ENCODE peak calls at places on chromosomes 13 and 19, in ten cellular contexts. One of them, this sample, is unnamed.

GRCh38 chr13:31431722-31432137 is 232.0 kb downstream of the B3GLCT start:
- DNase-seq in AG04450: no peak
- DNase-seq in stomach: peak; percentile 51
- DNase-seq in dorsolateral prefrontal cortex: peak; percentile 28
- DNase-seq in IMR-90: peak; percentile 28
- DNase-seq in upper lobe of left lung: no peak
- DNase-seq in tibial artery: peak; percentile 62
- DNase-seq in H9: peak; percentile 54
- DNase-seq in tibial nerve: peak; percentile 76
- DNase-seq in right lobe of liver: peak; percentile 51
- DNase-seq in this sample: peak; percentile 9

GRCh38 chr19:55600336-55601028 is 394 bp downstream of the ZNF524 start:
- DNase-seq in AG04450: no peak
- DNase-seq in right lobe of liver: no peak
- DNase-seq in IMR-90: peak; percentile 54
- DNase-seq in tibial artery: no peak
- DNase-seq in dorsolateral prefrontal cortex: peak; percentile 74
- DNase-seq in H9: no peak
- DNase-seq in upper lobe of left lung: no peak
- DNase-seq in tibial nerve: no peak
- DNase-seq in stomach: no peak
- DNase-seq in this sample: no peak

GRCh38 chr13:31742102-31742695 is 2.9 kb downstream of the RXFP2 start:
- DNase-seq in H9: peak; percentile 66
- DNase-seq in tibial nerve: peak; percentile 74
- DNase-seq in dorsolateral prefrontal cortex: peak; percentile 49
- DNase-seq in IMR-90: peak; percentile 69
- DNase-seq in tibial artery: peak; percentile 66
- DNase-seq in upper lobe of left lung: no peak
- DNase-seq in AG04450: peak; percentile 42
- DNase-seq in stomach: peak; percentile 68
- DNase-seq in right lobe of liver: peak; percentile 70
- DNase-seq in this sample: peak; percentile 53

GRCh38 chr19:52527954-52528326 is 472 bp downstream of the ZNF808 start:
- DNase-seq in IMR-90: no peak
- DNase-seq in tibial artery: no peak
- DNase-seq in H9: peak; percentile 36
- DNase-seq in dorsolateral prefrontal cortex: peak; percentile 11
- DNase-seq in right lobe of liver: peak; percentile 46
- DNase-seq in upper lobe of left lung: peak; percentile 77
- DNase-seq in stomach: no peak
- DNase-seq in tibial nerve: no peak
- DNase-seq in AG04450: no peak
- DNase-seq in this sample: no peak

GRCh38 chr13:31045621-31046081 is 113.2 kb downstream of the TEX26 start:
- DNase-seq in tibial nerve: no peak
- DNase-seq in IMR-90: peak; percentile 97
- DNase-seq in AG04450: peak; percentile 86
- DNase-seq in dorsolateral prefrontal cortex: no peak
- DNase-seq in tibial artery: peak; percentile 53
- DNase-seq in stomach: peak; percentile 69
- DNase-seq in upper lobe of left lung: no peak
- DNase-seq in H9: no peak
- DNase-seq in right lobe of liver: no peak
- DNase-seq in this sample: peak; percentile 55

GRCh38 chr13:111886217-111886945 is 180.6 kb upstream of the SOX1 start:
- DNase-seq in H9: no peak
- DNase-seq in tibial nerve: no peak
- DNase-seq in dorsolateral prefrontal cortex: no peak
- DNase-seq in upper lobe of left lung: no peak
- DNase-seq in right lobe of liver: no peak
- DNase-seq in AG04450: no peak
- DNase-seq in IMR-90: no peak
- DNase-seq in stomach: no peak
- DNase-seq in tibial artery: no peak
- DNase-seq in this sample: no peak

GRCh38 chr19:44180968-44181367 is 16.1 kb downstream of the ZNF226 start:
- DNase-seq in upper lobe of left lung: no peak
- DNase-seq in tibial nerve: no peak
- DNase-seq in H9: no peak
- DNase-seq in tibial artery: no peak
- DNase-seq in right lobe of liver: no peak
- DNase-seq in stomach: no peak
- DNase-seq in IMR-90: no peak
- DNase-seq in dorsolateral prefrontal cortex: no peak
- DNase-seq in AG04450: no peak
- DNase-seq in this sample: no peak

GRCh38 chr13:92175330-92175729 is 776.9 kb downstream of the GPC5 start:
- DNase-seq in tibial artery: no peak
- DNase-seq in upper lobe of left lung: no peak
- DNase-seq in dorsolateral prefrontal cortex: no peak
- DNase-seq in AG04450: peak; percentile 34
- DNase-seq in H9: peak; percentile 34
- DNase-seq in stomach: no peak
- DNase-seq in right lobe of liver: no peak
- DNase-seq in tibial nerve: peak; percentile 15
- DNase-seq in IMR-90: peak; percentile 62
- DNase-seq in this sample: no peak

GRCh38 chr19:32012206-32012605 is 333.2 kb upstream of the ZNF507 start:
- DNase-seq in IMR-90: no peak
- DNase-seq in tibial artery: no peak
- DNase-seq in H9: no peak
- DNase-seq in tibial nerve: no peak
- DNase-seq in right lobe of liver: no peak
- DNase-seq in AG04450: no peak
- DNase-seq in stomach: no peak
- DNase-seq in upper lobe of left lung: no peak
- DNase-seq in dorsolateral prefrontal cortex: no peak
- DNase-seq in this sample: no peak

GRCh38 chr13:78593652-78594494 is 9.5 kb downstream of the POU4F1 start:
- DNase-seq in tibial nerve: no peak
- DNase-seq in AG04450: no peak
- DNase-seq in dorsolateral prefrontal cortex: no peak
- DNase-seq in stomach: no peak
- DNase-seq in H9: peak; percentile 73
- DNase-seq in right lobe of liver: no peak
- DNase-seq in upper lobe of left lung: no peak
- DNase-seq in IMR-90: no peak
- DNase-seq in tibial artery: no peak
- DNase-seq in this sample: no peak

GRCh38 chr13:110546933-110547332 is 14.6 kb downstream of the RAB20 start:
- DNase-seq in right lobe of liver: peak; percentile 78
- DNase-seq in stomach: peak; percentile 95
- DNase-seq in AG04450: peak; percentile 57
- DNase-seq in H9: no peak
- DNase-seq in dorsolateral prefrontal cortex: no peak
- DNase-seq in upper lobe of left lung: no peak
- DNase-seq in IMR-90: peak; percentile 89
- DNase-seq in tibial nerve: peak; percentile 70
- DNase-seq in tibial artery: peak; percentile 86
- DNase-seq in this sample: no peak

GRCh38 chr13:88643233-88643632 is 972.1 kb downstream of the SLITRK5 start:
- DNase-seq in tibial nerve: no peak
- DNase-seq in H9: no peak
- DNase-seq in IMR-90: no peak
- DNase-seq in tibial artery: no peak
- DNase-seq in dorsolateral prefrontal cortex: no peak
- DNase-seq in right lobe of liver: no peak
- DNase-seq in stomach: no peak
- DNase-seq in upper lobe of left lung: no peak
- DNase-seq in AG04450: no peak
- DNase-seq in this sample: no peak

GRCh38 chr19:39940221-39940833 is 5.9 kb upstream of the FCGBP start:
- DNase-seq in H9: no peak
- DNase-seq in AG04450: no peak
- DNase-seq in right lobe of liver: no peak
- DNase-seq in stomach: no peak
- DNase-seq in IMR-90: no peak
- DNase-seq in dorsolateral prefrontal cortex: no peak
- DNase-seq in upper lobe of left lung: no peak
- DNase-seq in tibial artery: no peak
- DNase-seq in tibial nerve: no peak
- DNase-seq in this sample: no peak

GRCh38 chr13:29594310-29594709 is 1.2 kb downstream of the SLC7A1 start:
- DNase-seq in dorsolateral prefrontal cortex: no peak
- DNase-seq in IMR-90: peak; percentile 91
- DNase-seq in AG04450: peak; percentile 56
- DNase-seq in upper lobe of left lung: no peak
- DNase-seq in H9: no peak
- DNase-seq in stomach: peak; percentile 53
- DNase-seq in tibial nerve: peak; percentile 38
- DNase-seq in right lobe of liver: no peak
- DNase-seq in tibial artery: peak; percentile 47
- DNase-seq in this sample: peak; percentile 6

GRCh38 chr13:60645552-60646138 is 248.6 kb downstream of the TDRD3 start:
- DNase-seq in IMR-90: no peak
- DNase-seq in tibial nerve: no peak
- DNase-seq in dorsolateral prefrontal cortex: no peak
- DNase-seq in AG04450: no peak
- DNase-seq in H9: no peak
- DNase-seq in stomach: no peak
- DNase-seq in tibial artery: no peak
- DNase-seq in upper lobe of left lung: no peak
- DNase-seq in right lobe of liver: no peak
- DNase-seq in this sample: no peak

GRCh38 chr13:28425796-28426195 is 69.1 kb downstream of the FLT1 start:
- DNase-seq in AG04450: no peak
- DNase-seq in upper lobe of left lung: no peak
- DNase-seq in H9: no peak
- DNase-seq in dorsolateral prefrontal cortex: no peak
- DNase-seq in right lobe of liver: no peak
- DNase-seq in tibial nerve: no peak
- DNase-seq in stomach: no peak
- DNase-seq in tibial artery: no peak
- DNase-seq in IMR-90: peak; percentile 53
- DNase-seq in this sample: no peak

GRCh38 chr13:98797456-98797855 is 45.0 kb upstream of the SLC15A1 start:
- DNase-seq in upper lobe of left lung: no peak
- DNase-seq in AG04450: no peak
- DNase-seq in tibial artery: no peak
- DNase-seq in tibial nerve: no peak
- DNase-seq in H9: no peak
- DNase-seq in dorsolateral prefrontal cortex: no peak
- DNase-seq in stomach: no peak
- DNase-seq in IMR-90: no peak
- DNase-seq in right lobe of liver: no peak
- DNase-seq in this sample: no peak

GRCh38 chr13:76597868-76598267 is 288.3 kb downstream of the KCTD12 start:
- DNase-seq in IMR-90: no peak
- DNase-seq in H9: no peak
- DNase-seq in dorsolateral prefrontal cortex: no peak
- DNase-seq in tibial artery: no peak
- DNase-seq in tibial nerve: no peak
- DNase-seq in AG04450: no peak
- DNase-seq in right lobe of liver: no peak
- DNase-seq in upper lobe of left lung: no peak
- DNase-seq in stomach: no peak
- DNase-seq in this sample: no peak

DNA sequence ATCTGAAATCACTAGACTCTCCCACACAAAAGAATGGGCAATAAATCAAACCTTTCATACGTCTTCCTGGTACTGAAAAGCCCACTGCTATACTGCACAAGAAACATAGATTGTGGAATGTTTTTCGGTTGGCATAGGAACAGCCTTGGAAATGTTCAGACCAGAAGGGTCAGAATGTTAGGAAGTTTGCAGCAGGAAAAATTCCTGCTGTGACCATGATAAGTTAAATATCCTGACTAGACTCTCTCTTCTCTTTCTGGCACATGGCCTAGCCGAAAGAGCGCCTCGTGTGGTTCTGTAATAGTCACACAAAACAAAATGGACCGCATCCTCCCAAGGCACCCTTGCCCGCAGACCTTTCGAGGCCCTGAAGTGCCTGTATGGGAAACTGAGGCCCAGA is 427.2 kb downstream of the COG6 start:
- DNase-seq in H9: no peak
- DNase-seq in AG04450: no peak
- DNase-seq in tibial artery: no peak
- DNase-seq in upper lobe of left lung: no peak
- DNase-seq in IMR-90: no peak
- DNase-seq in tibial nerve: no peak
- DNase-seq in stomach: no peak
- DNase-seq in dorsolateral prefrontal cortex: no peak
- DNase-seq in right lobe of liver: no peak
- DNase-seq in this sample: no peak
- TF ChIP-seq CTCF in H9: no peak
- TF ChIP-seq CTCF in AG04450: no peak
- TF ChIP-seq CTCF in tibial artery: no peak
- TF ChIP-seq CTCF in upper lobe of left lung: no peak
- TF ChIP-seq CTCF in IMR-90: no peak
- TF ChIP-seq CTCF in tibial nerve: no peak
- TF ChIP-seq CTCF in stomach: no peak
- TF ChIP-seq CTCF in dorsolateral prefrontal cortex: no peak
- TF ChIP-seq CTCF in right lobe of liver: peak; percentile 13
- TF ChIP-seq CTCF in this sample: no peak

GRCh38 chr19:49160450-49161189 is 3.0 kb downstream of the TRPM4 start:
- DNase-seq in AG04450: no peak
- DNase-seq in tibial nerve: no peak
- DNase-seq in IMR-90: no peak
- DNase-seq in H9: no peak
- DNase-seq in right lobe of liver: no peak
- DNase-seq in dorsolateral prefrontal cortex: no peak
- DNase-seq in tibial artery: no peak
- DNase-seq in stomach: no peak
- DNase-seq in upper lobe of left lung: no peak
- DNase-seq in this sample: no peak
- H3K27ac ChIP-seq in AG04450: no peak overlapping the region
- H3K27ac ChIP-seq in tibial nerve: no peak overlapping the region
- H3K27ac ChIP-seq in IMR-90: no peak overlapping the region
- H3K27ac ChIP-seq in H9: no peak overlapping the region
- H3K27ac ChIP-seq in right lobe of liver: no peak overlapping the region
- H3K27ac ChIP-seq in dorsolateral prefrontal cortex: no peak overlapping the region
- H3K27ac ChIP-seq in tibial artery: no peak overlapping the region
- H3K27ac ChIP-seq in stomach: no peak overlapping the region
- H3K27ac ChIP-seq in upper lobe of left lung: no peak overlapping the region
- H3K27ac ChIP-seq in this sample: no peak overlapping the region

DNA sequence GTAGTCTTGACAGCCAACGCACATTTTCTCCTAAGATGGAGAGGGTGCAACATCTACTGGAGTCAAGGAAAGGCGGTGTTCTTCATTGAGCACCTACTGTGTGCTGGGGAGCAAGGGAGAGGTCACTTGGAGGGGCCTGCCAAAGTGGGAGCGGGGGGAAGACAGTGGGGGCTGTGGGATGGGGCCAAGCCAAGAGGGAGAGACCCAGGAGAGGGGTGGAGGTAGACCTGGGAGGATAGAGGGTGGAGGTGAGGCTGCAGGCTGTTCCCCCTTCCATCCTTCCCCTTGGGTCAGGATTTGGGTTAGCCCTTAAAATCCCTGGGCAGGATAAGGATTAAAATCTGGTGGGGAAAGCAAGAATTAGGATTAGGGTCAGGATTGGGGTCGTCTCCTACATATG is 1.7 kb upstream of the PLPP2 start:
- DNase-seq in dorsolateral prefrontal cortex: no peak
- DNase-seq in H9: no peak
- DNase-seq in upper lobe of left lung: no peak
- DNase-seq in tibial artery: no peak
- DNase-seq in AG04450: no peak
- DNase-seq in right lobe of liver: no peak
- DNase-seq in tibial nerve: no peak
- DNase-seq in stomach: peak; percentile 11
- DNase-seq in IMR-90: no peak
- DNase-seq in this sample: no peak
- H3K27me3 ChIP-seq in dorsolateral prefrontal cortex: peaks cover 25% of the 10 kb centered on the region
- H3K27me3 ChIP-seq in H9: no peaks in the 10 kb centered on the region
- H3K27me3 ChIP-seq in upper lobe of left lung: peaks cover 30% of the 10 kb centered on the region
- H3K27me3 ChIP-seq in tibial artery: peaks cover 4% of the 10 kb centered on the region
- H3K27me3 ChIP-seq in AG04450: peaks cover 39% of the 10 kb centered on the region
- H3K27me3 ChIP-seq in right lobe of liver: peaks cover 7% of the 10 kb centered on the region
- H3K27me3 ChIP-seq in tibial nerve: no peaks in the 10 kb centered on the region
- H3K27me3 ChIP-seq in stomach: no peaks in the 10 kb centered on the region
- H3K27me3 ChIP-seq in IMR-90: peaks cover 51% of the 10 kb centered on the region
- H3K27me3 ChIP-seq in this sample: peaks cover 55% of the 10 kb centered on the region

GRCh38 chr13:113742000-113742441 is 17.0 kb upstream of the TMEM255B start:
- DNase-seq in right lobe of liver: no peak
- DNase-seq in AG04450: no peak
- DNase-seq in stomach: peak; percentile 40
- DNase-seq in upper lobe of left lung: no peak
- DNase-seq in tibial nerve: peak; percentile 48
- DNase-seq in tibial artery: peak; percentile 61
- DNase-seq in IMR-90: peak; percentile 50
- DNase-seq in H9: peak; percentile 63
- DNase-seq in dorsolateral prefrontal cortex: no peak
- DNase-seq in this sample: no peak
- TF ChIP-seq CTCF in right lobe of liver: no peak
- TF ChIP-seq CTCF in AG04450: peak; percentile 32
- TF ChIP-seq CTCF in stomach: no peak
- TF ChIP-seq CTCF in upper lobe of left lung: peak; percentile 24
- TF ChIP-seq CTCF in tibial nerve: no peak
- TF ChIP-seq CTCF in tibial artery: no peak
- TF ChIP-seq CTCF in IMR-90: peak; percentile 16
- TF ChIP-seq CTCF in H9: peak; percentile 58
- TF ChIP-seq CTCF in dorsolateral prefrontal cortex: peak; percentile 15
- TF ChIP-seq CTCF in this sample: no peak

This sample was measured in CD4-positive, alpha-beta T cell.